ENCODE peak calls at places on chromosomes 5 and 9, in five cellular contexts. One of them, this sample, is unnamed.

GRCh38 chr5:84379749-84380148 is 4.9 kb downstream of the EDIL3 start:
- DNase-seq in endothelial cell: no peak
- DNase-seq in MCF 10A: no peak
- DNase-seq in ascending aorta: no peak
- DNase-seq in breast epithelium: no peak
- DNase-seq in this sample: no peak

GRCh38 chr5:6759401-6759800 is 46.2 kb downstream of the TENT4A start:
- DNase-seq in endothelial cell: no peak
- DNase-seq in MCF 10A: peak
- DNase-seq in ascending aorta: no peak
- DNase-seq in breast epithelium: no peak
- DNase-seq in this sample: no peak

GRCh38 chr9:134268308-134268724 is 57.9 kb upstream of the RXRA start:
- DNase-seq in endothelial cell: no peak
- DNase-seq in MCF 10A: no peak
- DNase-seq in ascending aorta: no peak
- DNase-seq in breast epithelium: no peak
- DNase-seq in this sample: peak

GRCh38 chr5:34674226-34674625 is 18.1 kb downstream of the RAI14 start:
- DNase-seq in endothelial cell: no peak
- DNase-seq in MCF 10A: peak
- DNase-seq in ascending aorta: peak
- DNase-seq in breast epithelium: no peak
- DNase-seq in this sample: no peak

GRCh38 chr5:176542135-176542595 is 5.0 kb upstream of the RNF44 start:
- DNase-seq in endothelial cell: no peak
- DNase-seq in MCF 10A: peak
- DNase-seq in ascending aorta: no peak
- DNase-seq in breast epithelium: no peak
- DNase-seq in this sample: no peak

GRCh38 chr9:4620881-4621555 is 41.1 kb upstream of the PLPP6 start:
- DNase-seq in endothelial cell: no peak
- DNase-seq in MCF 10A: no peak
- DNase-seq in ascending aorta: no peak
- DNase-seq in breast epithelium: no peak
- DNase-seq in this sample: no peak

GRCh38 chr5:102222772-102223171 is 73.3 kb downstream of the SLCO4C1 start:
- DNase-seq in endothelial cell: no peak
- DNase-seq in MCF 10A: no peak
- DNase-seq in ascending aorta: no peak
- DNase-seq in breast epithelium: no peak
- DNase-seq in this sample: no peak

GRCh38 chr9:4045556-4045955 is 254.3 kb downstream of the GLIS3 start:
- DNase-seq in endothelial cell: no peak
- DNase-seq in MCF 10A: no peak
- DNase-seq in ascending aorta: no peak
- DNase-seq in breast epithelium: no peak
- DNase-seq in this sample: no peak

GRCh38 chr5:138706655-138707480 is 46.4 kb upstream of the CTNNA1 start:
- DNase-seq in endothelial cell: no peak
- DNase-seq in MCF 10A: peak
- DNase-seq in ascending aorta: peak
- DNase-seq in breast epithelium: no peak
- DNase-seq in this sample: no peak

GRCh38 chr9:17625644-17626388 is 47.0 kb downstream of the SH3GL2 start:
- DNase-seq in endothelial cell: no peak
- DNase-seq in MCF 10A: no peak
- DNase-seq in ascending aorta: no peak
- DNase-seq in breast epithelium: no peak
- DNase-seq in this sample: no peak

GRCh38 chr5:177496111-177497010 is 1.0 kb downstream of the PDLIM7 start:
- DNase-seq in endothelial cell: peak
- DNase-seq in MCF 10A: peak
- DNase-seq in ascending aorta: peak
- DNase-seq in breast epithelium: no peak
- DNase-seq in this sample: no peak

GRCh38 chr9:89484475-89485404 is 13.2 kb downstream of the SEMA4D start:
- DNase-seq in endothelial cell: no peak
- DNase-seq in MCF 10A: no peak
- DNase-seq in ascending aorta: no peak
- DNase-seq in breast epithelium: no peak
- DNase-seq in this sample: peak

GRCh38 chr5:140165921-140166270 is 9.1 kb upstream of the CYSTM1 start:
- DNase-seq in endothelial cell: no peak
- DNase-seq in MCF 10A: no peak
- DNase-seq in ascending aorta: no peak
- DNase-seq in breast epithelium: no peak
- DNase-seq in this sample: no peak

GRCh38 chr9:115939065-115939765 is 214.4 kb upstream of the PAPPA start:
- DNase-seq in endothelial cell: no peak
- DNase-seq in MCF 10A: peak
- DNase-seq in ascending aorta: no peak
- DNase-seq in breast epithelium: no peak
- DNase-seq in this sample: no peak

GRCh38 chr5:76219636-76220035 is 136.5 kb downstream of the SV2C start:
- DNase-seq in endothelial cell: no peak
- DNase-seq in MCF 10A: no peak
- DNase-seq in ascending aorta: no peak
- DNase-seq in breast epithelium: no peak
- DNase-seq in this sample: no peak

GRCh38 chr9:27088981-27089380 is 20.0 kb upstream of the TEK start:
- DNase-seq in endothelial cell: no peak
- DNase-seq in MCF 10A: no peak
- DNase-seq in ascending aorta: no peak
- DNase-seq in breast epithelium: no peak
- DNase-seq in this sample: no peak

GRCh38 chr5:176817369-176817841 is 7.0 kb downstream of the UNC5A start:
- DNase-seq in endothelial cell: no peak
- DNase-seq in MCF 10A: no peak
- DNase-seq in ascending aorta: no peak
- DNase-seq in breast epithelium: no peak
- DNase-seq in this sample: no peak

GRCh38 chr5:102801375-102801774 is 46.3 kb downstream of the PAM start:
- DNase-seq in endothelial cell: no peak
- DNase-seq in MCF 10A: no peak
- DNase-seq in ascending aorta: no peak
- DNase-seq in breast epithelium: no peak
- DNase-seq in this sample: no peak

GRCh38 chr9:93577045-93577939 is 908 bp downstream of the PHF2 start:
- DNase-seq in endothelial cell: peak
- DNase-seq in MCF 10A: no peak
- DNase-seq in ascending aorta: no peak
- DNase-seq in breast epithelium: no peak
- DNase-seq in this sample: peak

DNA sequence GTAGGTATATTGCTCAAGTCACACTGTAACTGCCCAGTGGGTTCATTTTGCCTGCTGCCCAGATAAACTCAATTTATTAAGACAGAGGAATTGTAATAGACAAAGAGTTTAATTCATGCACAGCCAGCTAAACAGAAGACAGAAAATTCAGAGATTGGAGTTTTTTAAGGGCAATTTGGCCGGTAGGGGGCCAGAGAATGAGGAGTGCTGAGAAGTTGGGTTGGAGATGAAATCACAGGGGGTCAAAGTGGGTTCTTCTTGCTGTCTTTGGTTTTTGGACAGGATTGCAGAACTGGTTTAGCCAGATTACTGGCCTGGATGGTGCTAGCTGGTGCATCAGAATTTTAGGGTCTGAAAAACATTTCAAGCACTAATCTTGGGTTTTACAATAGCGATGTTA is 20.7 kb upstream of the IL33 start:
- DNase-seq in endothelial cell: no peak
- DNase-seq in MCF 10A: peak
- DNase-seq in ascending aorta: no peak
- DNase-seq in breast epithelium: no peak
- DNase-seq in this sample: no peak
- TF ChIP-seq CTCF in endothelial cell: peak
- TF ChIP-seq CTCF in MCF 10A: no peak
- TF ChIP-seq CTCF in ascending aorta: no peak
- TF ChIP-seq CTCF in breast epithelium: no peak
- TF ChIP-seq CTCF in this sample: peak

DNA sequence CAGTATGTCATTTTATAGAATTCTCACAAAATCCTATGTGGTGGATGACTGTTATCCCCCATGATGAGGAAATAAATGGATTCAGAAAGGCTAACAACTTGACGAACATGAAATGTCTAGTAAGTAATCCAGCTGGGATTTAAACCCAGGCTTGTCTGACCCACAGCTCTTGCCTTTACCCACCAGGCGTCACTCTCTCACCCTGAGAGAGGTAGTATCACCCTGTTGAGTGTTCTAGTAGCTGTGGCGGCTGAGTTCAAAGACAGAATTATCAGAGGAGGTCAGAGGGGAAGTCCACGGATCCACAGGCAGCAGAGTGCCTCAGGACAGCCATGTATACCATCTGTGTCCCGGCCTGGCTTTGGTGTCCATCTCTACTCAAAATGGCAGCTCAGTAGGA is 113.8 kb downstream of the ZNF462 start:
- DNase-seq in endothelial cell: no peak
- DNase-seq in MCF 10A: no peak
- DNase-seq in ascending aorta: no peak
- DNase-seq in breast epithelium: no peak
- DNase-seq in this sample: no peak
- TF ChIP-seq CTCF in endothelial cell: no peak
- TF ChIP-seq CTCF in MCF 10A: no peak
- TF ChIP-seq CTCF in ascending aorta: no peak
- TF ChIP-seq CTCF in breast epithelium: no peak
- TF ChIP-seq CTCF in this sample: no peak

GRCh38 chr5:55154893-55155292 is 5.1 kb upstream of the GPX8 start:
- DNase-seq in endothelial cell: no peak
- DNase-seq in MCF 10A: no peak
- DNase-seq in ascending aorta: no peak
- DNase-seq in breast epithelium: no peak
- DNase-seq in this sample: no peak

GRCh38 chr5:55160493-55161209 is 680 bp downstream of the GPX8 start:
- DNase-seq in endothelial cell: peak
- DNase-seq in MCF 10A: peak
- DNase-seq in ascending aorta: peak
- DNase-seq in breast epithelium: no peak
- DNase-seq in this sample: no peak

GRCh38 chr5:55159763-55160492 is at the start of gene GPX8:
- DNase-seq in endothelial cell: peak
- DNase-seq in MCF 10A: peak
- DNase-seq in ascending aorta: no peak
- DNase-seq in breast epithelium: no peak
- DNase-seq in this sample: no peak
- TF ChIP-seq CTCF in endothelial cell: peak
- TF ChIP-seq CTCF in MCF 10A: peak
- TF ChIP-seq CTCF in ascending aorta: peak
- TF ChIP-seq CTCF in breast epithelium: peak
- TF ChIP-seq CTCF in this sample: peak

DNA sequence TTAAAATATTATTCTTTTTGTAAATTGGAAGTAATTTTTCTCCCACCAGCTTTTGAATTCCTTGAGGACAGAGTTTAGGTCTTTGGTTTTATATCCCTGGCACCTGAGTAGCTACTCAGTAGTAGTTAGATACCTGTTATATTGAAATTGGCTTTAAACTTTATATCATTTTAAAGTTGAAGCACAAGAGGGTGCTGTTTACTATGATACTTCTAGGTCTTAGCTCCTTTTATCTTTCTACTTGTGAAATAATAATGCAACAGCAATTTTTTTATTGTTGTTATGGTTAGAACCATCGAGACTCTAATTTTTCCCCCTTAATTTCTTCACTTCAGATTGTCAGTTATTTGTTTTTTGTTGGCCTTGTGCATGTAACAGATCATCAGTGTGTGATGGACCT is 46.3 kb downstream of the AP3S1 start:
- DNase-seq in endothelial cell: no peak
- DNase-seq in MCF 10A: peak
- DNase-seq in ascending aorta: no peak
- DNase-seq in breast epithelium: no peak
- DNase-seq in this sample: no peak
- TF ChIP-seq CTCF in endothelial cell: no peak
- TF ChIP-seq CTCF in MCF 10A: peak
- TF ChIP-seq CTCF in ascending aorta: no peak
- TF ChIP-seq CTCF in breast epithelium: no peak
- TF ChIP-seq CTCF in this sample: no peak

GRCh38 chr5:54832846-54833245 is 152.5 kb downstream of the ESM1 start:
- DNase-seq in endothelial cell: no peak
- DNase-seq in MCF 10A: no peak
- DNase-seq in ascending aorta: no peak
- DNase-seq in breast epithelium: no peak
- DNase-seq in this sample: peak
- TF ChIP-seq CTCF in endothelial cell: no peak
- TF ChIP-seq CTCF in MCF 10A: no peak
- TF ChIP-seq CTCF in ascending aorta: no peak
- TF ChIP-seq CTCF in breast epithelium: no peak
- TF ChIP-seq CTCF in this sample: no peak

GRCh38 chr9:124209279-124209678 is 48.5 kb upstream of the NEK6 start:
- DNase-seq in endothelial cell: no peak
- DNase-seq in MCF 10A: no peak
- DNase-seq in ascending aorta: no peak
- DNase-seq in breast epithelium: no peak
- DNase-seq in this sample: no peak
- TF ChIP-seq CTCF in endothelial cell: no peak
- TF ChIP-seq CTCF in MCF 10A: no peak
- TF ChIP-seq CTCF in ascending aorta: no peak
- TF ChIP-seq CTCF in breast epithelium: no peak
- TF ChIP-seq CTCF in this sample: no peak

GRCh38 chr5:28779161-28779754 is 1740.9 kb upstream of the CDH9 start:
- DNase-seq in endothelial cell: peak
- DNase-seq in MCF 10A: peak
- DNase-seq in ascending aorta: no peak
- DNase-seq in breast epithelium: no peak
- DNase-seq in this sample: no peak

DNA sequence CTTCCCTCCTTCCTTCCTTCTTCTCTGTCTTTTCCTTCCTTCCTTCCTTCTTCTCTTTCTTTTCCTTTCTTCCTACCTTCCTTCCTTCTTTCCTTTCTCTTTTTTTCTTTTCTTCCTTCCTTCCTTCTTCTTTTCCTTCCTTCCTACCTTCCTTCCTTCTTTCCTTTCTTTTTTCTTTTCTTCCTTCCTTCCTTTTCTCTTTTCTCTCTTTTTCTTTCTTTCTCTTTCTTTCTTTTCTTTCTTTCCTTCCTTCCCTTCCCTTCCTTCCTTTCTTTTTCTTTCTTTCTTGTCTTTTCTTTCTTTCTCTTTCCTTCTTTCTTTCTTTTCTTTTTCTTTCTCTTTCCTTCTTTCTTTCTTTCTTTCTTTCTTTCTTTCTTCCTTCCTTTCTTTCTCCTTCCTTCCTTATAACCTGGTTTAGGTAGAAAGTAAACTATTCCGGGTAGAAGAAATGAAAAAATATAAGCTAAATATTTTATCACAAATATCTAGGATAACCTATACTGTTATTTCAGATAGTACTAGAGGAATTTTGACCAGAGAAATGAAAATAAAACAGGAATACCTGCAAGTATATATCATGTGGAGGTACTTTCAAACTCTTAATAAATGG is 1741.8 kb upstream of the CDH9 start:
- DNase-seq in endothelial cell: no peak
- DNase-seq in MCF 10A: no peak
- DNase-seq in ascending aorta: no peak
- DNase-seq in breast epithelium: no peak
- DNase-seq in this sample: no peak
- TF ChIP-seq CTCF in endothelial cell: no peak
- TF ChIP-seq CTCF in MCF 10A: no peak
- TF ChIP-seq CTCF in ascending aorta: no peak
- TF ChIP-seq CTCF in breast epithelium: no peak
- TF ChIP-seq CTCF in this sample: peak

GRCh38 chr9:9004844-9005243 is 1205.3 kb upstream of the DMAC1 start:
- DNase-seq in endothelial cell: no peak
- DNase-seq in MCF 10A: no peak
- DNase-seq in ascending aorta: no peak
- DNase-seq in breast epithelium: no peak
- DNase-seq in this sample: no peak

GRCh38 chr9:9003184-9003583 is 1203.6 kb upstream of the DMAC1 start:
- DNase-seq in endothelial cell: peak
- DNase-seq in MCF 10A: peak
- DNase-seq in ascending aorta: no peak
- DNase-seq in breast epithelium: no peak
- DNase-seq in this sample: no peak
- TF ChIP-seq CTCF in endothelial cell: no peak
- TF ChIP-seq CTCF in MCF 10A: peak
- TF ChIP-seq CTCF in ascending aorta: no peak
- TF ChIP-seq CTCF in breast epithelium: no peak
- TF ChIP-seq CTCF in this sample: no peak